ENCODE peak calls at places on chromosomes 2 and 18, in nine cellular contexts. Y, W, R, F, D, L, N, Z and P are unnamed samples.

GRCh38 chr2:165745916-165746315 is 48.1 kb downstream of the GALNT3 start:
- DNase-seq in N (no peak), D (no peak), L (peak), F (no peak), Z (peak), R (peak), W (no peak), Y (no peak), P (no peak)

GRCh38 chr2:33276868-33277503 is 199.5 kb upstream of the RASGRP3 start:
- DNase-seq in W (no peak), Z (no peak), F (no peak), Y (no peak), D (no peak), L (no peak), N (no peak), R (no peak), P (no peak)

GRCh38 chr2:74625658-74626425 is 22.3 kb downstream of the M1AP start:
- DNase-seq in W (no peak), L (no peak), Z (peak), D (no peak), F (no peak), R (no peak), Y (no peak), N (peak), P (no peak)

GRCh38 chr2:10378189-10378588 is 69.9 kb downstream of the ODC1 start:
- DNase-seq in R (no peak), F (no peak), D (no peak), W (no peak), N (no peak), Y (peak), Z (no peak), L (no peak), P (no peak)

GRCh38 chr2:207066784-207067460 is 98.8 kb downstream of the KLF7 start:
- DNase-seq in R (no peak), F (no peak), Z (peak), D (no peak), N (no peak), W (no peak), L (no peak), Y (no peak), P (no peak)

GRCh38 chr18:28159055-28159454 is 17.9 kb downstream of the CDH2 start:
- DNase-seq in Y (no peak), Z (peak), W (no peak), L (no peak), N (no peak), F (no peak), R (no peak), D (no peak), P (no peak)

GRCh38 chr2:175371378-175371777 is 189.9 kb upstream of the ATP5MC3 start:
- DNase-seq in Z (no peak), Y (no peak), N (no peak), F (no peak), D (no peak), R (no peak), L (no peak), W (no peak), P (no peak)

GRCh38 chr18:23798824-23799223 is 109.6 kb downstream of the LAMA3 start:
- DNase-seq in Z (no peak), L (no peak), F (no peak), N (no peak), D (no peak), W (no peak), Y (no peak), R (no peak), P (no peak)

GRCh38 chr2:200369886-200370285 is 63.4 kb downstream of the SPATS2L start:
- DNase-seq in Y (no peak), F (no peak), W (no peak), N (no peak), R (no peak), Z (no peak), D (no peak), L (no peak), P (no peak)

GRCh38 chr18:51098082-51098481 is 68.1 kb downstream of the SMAD4 start:
- DNase-seq in L (no peak), Z (no peak), Y (no peak), N (no peak), F (no peak), D (no peak), R (no peak), W (no peak), P (no peak)

GRCh38 chr2:96527052-96527964 is 9.2 kb upstream of the ARID5A start:
- DNase-seq in D (no peak), L (no peak), W (peak), F (peak), R (no peak), Y (peak), N (peak), Z (peak), P (no peak)

GRCh38 chr2:190891913-190892312 is 11.3 kb downstream of the GLS start:
- DNase-seq in R (no peak), F (no peak), L (no peak), N (no peak), W (no peak), Z (no peak), Y (no peak), D (no peak), P (no peak)

GRCh38 chr2:89848763-89849162 is 1157.3 kb downstream of the RPIA start:
- DNase-seq in W (no peak), F (no peak), Z (no peak), R (no peak), Y (no peak), D (no peak), L (no peak), N (no peak), P (no peak)

GRCh38 chr2:102619414-102620319 is at the start of gene SLC9A2:
- DNase-seq in R (peak), D (peak), Z (peak), F (peak), L (no peak), N (no peak), W (peak), Y (no peak), P (peak)

GRCh38 chr2:145034511-145034910 is 514.6 kb upstream of the ZEB2 start:
- DNase-seq in L (no peak), Y (no peak), N (no peak), D (no peak), W (no peak), Z (no peak), F (no peak), R (no peak), P (no peak)

GRCh38 chr2:49177194-49177593 is 22.9 kb upstream of the FSHR start:
- DNase-seq in Z (no peak), R (no peak), N (no peak), W (no peak), F (no peak), Y (no peak), D (no peak), L (no peak), P (no peak)

GRCh38 chr2:238945433-238946150 is 97.7 kb downstream of the TWIST2 start:
- DNase-seq in W (peak), D (peak), Z (peak), Y (no peak), N (peak), R (no peak), F (peak), L (no peak), P (peak)

GRCh38 chr2:112784199-112785189 is at the start of gene IL1A:
- DNase-seq in F (peak), N (peak), R (no peak), L (no peak), D (no peak), Y (no peak), Z (peak), W (peak), P (peak)

GRCh38 chr2:239815638-239816035 is 209.5 kb downstream of the NDUFA10 start:
- DNase-seq in W (no peak), D (no peak), F (peak), Y (no peak), Z (no peak), R (no peak), L (no peak), N (no peak), P (no peak)

GRCh38 chr2:188676012-188676405 is 298.2 kb upstream of the COL3A1 start:
- DNase-seq in Z (peak), F (no peak), L (no peak), R (no peak), Y (no peak), N (peak), D (no peak), W (no peak), P (no peak)

GRCh38 chr18:24118750-24119577 is 19.9 kb upstream of the CABYR start:
- DNase-seq in N (peak), L (peak), D (peak), Z (peak), R (peak), W (peak), Y (peak), F (peak), P (peak)

GRCh38 chr2:138029238-138029637 is 65.0 kb downstream of the HNMT start:
- DNase-seq in D (no peak), R (no peak), F (no peak), Y (no peak), Z (peak), W (no peak), L (no peak), N (peak), P (no peak)

GRCh38 chr2:109466674-109467575 is 146.8 kb downstream of the SEPTIN10 start:
- DNase-seq in Z (peak), N (peak), W (no peak), D (no peak), L (no peak), Y (no peak), F (peak), R (no peak), P (no peak)

GRCh38 chr18:24271381-24272331 is 126.0 kb downstream of the OSBPL1A start:
- DNase-seq in W (peak), Y (peak), R (peak), N (peak), F (peak), L (peak), D (peak), Z (peak), P (peak)

GRCh38 chr2:119417898-119418297 is 13.8 kb upstream of the TMEM37 start:
- DNase-seq in F (no peak), Y (no peak), L (no peak), R (no peak), N (no peak), Z (no peak), D (no peak), W (no peak), P (no peak)

DNA sequence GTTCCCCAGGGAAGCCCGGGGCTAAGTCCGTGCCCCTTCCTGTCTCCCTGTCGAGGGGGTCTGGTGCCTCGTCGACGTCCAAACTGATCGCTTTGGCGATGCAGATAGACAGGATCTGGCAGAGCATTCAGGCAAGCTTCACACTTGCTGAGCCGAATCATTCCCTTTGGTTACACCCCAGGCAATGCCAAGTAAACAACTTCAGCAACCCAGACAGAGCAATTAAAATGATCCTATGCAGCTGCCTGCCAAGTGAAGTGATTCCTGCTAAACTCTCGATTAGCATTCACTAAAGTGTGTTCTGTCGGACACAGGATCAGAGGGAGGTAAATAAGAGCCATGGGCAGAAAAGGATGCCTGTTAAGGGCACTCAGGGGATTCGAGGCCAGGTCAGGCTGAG is 108.2 kb upstream of the RAB12 start:
- DNase-seq in R (no peak), Y (no peak), Z (no peak), D (no peak), N (no peak), F (no peak), L (no peak), W (no peak), P (no peak)
- H3K4me3 ChIP-seq in R (no peak), Y (no peak), Z (no peak), D (no peak), N (no peak), F (no peak), L (no peak), W (no peak), P (no peak)

GRCh38 chr2:152611458-152612231 is 105.6 kb downstream of the PRPF40A start:
- DNase-seq in W (no peak), N (peak), L (no peak), Z (peak), R (no peak), D (no peak), Y (peak), F (no peak), P (peak)
- H3K4me3 ChIP-seq in W (no peak), N (no peak), L (no peak), Z (no peak), R (no peak), D (no peak), Y (no peak), F (no peak), P (no peak)

DNA sequence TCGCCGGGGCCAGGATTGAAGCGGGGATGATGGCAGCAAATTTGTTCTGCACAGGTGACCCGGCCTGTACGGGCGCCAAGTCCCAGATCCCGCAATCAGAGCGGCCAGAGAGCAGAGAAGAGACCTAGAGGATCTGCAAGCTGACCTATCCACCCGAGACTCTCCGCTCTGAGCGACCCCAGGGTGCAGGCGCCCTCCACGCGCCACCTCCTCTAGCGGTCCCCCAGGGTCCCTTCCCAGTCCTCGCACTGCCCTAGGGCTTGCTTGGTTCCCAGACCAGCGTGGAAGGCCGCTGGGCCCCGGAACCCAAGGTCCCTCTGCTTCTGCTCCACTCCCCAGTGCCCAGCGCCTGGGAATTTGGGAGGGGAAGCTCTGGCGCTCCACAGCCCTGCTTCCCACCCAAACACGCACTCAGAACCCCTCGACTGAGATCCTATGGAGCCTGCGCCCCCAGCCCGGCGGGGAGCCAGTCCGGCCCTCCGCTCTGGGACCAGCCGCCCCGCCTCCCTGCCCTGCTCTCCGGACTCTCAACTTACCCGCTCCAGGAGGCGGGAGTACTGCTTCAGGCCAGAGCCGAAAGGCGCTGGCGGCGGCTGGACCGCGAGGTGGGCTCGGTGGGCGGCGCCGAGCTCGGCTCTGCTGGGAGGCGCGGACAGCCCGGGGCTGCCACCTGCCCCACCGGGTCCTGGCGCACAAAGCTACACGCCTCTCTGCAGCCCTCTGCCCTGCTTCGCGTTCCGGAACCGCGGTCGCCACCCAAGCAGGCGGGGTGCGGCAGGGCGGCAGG is 3.0 kb upstream of the SIX3 start:
- DNase-seq in L (no peak), D (no peak), Y (no peak), F (peak), Z (peak), W (peak), N (no peak), R (no peak), P (no peak)
- H3K4me3 ChIP-seq in L (peak), D (peak), Y (peak), F (peak), Z (peak), W (peak), N (no peak), R (peak), P (peak)

DNA sequence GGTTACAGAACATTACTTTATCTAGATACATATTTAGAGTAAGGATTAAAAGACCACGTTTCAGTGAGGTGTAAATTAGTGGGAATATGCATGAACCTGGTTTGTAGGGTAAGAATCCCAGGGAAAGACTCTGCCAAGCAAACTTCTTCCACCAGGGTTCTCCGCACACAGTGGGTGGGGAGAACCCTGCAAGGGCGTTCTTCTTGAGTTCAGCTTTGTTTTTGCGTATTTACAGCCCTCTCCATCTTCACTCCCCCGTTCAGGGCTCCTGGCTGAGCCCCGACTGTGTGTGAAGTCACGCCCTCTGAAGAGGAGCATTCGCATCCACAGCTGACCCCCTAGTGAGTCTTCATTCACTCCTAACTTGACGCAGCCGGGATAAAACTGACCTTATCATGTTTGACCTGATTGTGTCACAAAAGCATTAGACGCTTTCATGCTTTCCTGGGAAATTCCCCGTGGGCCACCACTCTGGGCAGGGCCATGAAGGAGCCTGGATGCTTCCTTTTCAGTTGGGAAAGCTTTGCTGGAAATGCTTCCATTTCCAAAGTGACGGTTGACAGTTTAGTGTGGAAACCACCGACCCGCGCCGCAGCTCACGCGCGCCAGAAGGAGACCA is 1.0 kb downstream of the ALKAL2 start:
- DNase-seq in F (peak), L (no peak), Y (no peak), D (no peak), W (peak), N (no peak), Z (no peak), R (no peak), P (no peak)
- H3K4me3 ChIP-seq in F (peak), L (peak), Y (no peak), D (peak), W (peak), N (no peak), Z (no peak), R (no peak), P (peak)

DNA sequence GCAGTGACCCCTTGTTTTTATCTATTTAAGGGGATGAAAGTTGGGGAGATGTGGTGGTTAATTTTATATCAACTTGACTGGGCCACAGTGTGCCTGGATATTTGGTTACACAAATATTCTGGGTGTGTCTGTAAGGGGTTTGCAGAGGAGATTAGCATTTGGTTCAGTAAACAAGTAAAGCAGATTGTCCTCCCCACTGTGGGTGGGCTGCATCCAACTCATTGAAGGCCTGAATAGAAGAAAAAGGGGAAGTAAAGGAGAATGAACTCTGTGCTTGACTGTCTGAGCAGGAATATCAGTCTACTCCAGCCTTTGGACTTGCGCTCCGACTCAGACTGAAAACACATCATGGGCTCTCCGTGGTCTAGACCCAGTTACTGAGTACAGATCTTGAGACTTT is 80.9 kb downstream of the GCA start:
- DNase-seq in Y (no peak), D (no peak), N (no peak), Z (no peak), R (no peak), L (no peak), F (peak), W (peak), P (no peak)
- H3K4me3 ChIP-seq in Y (no peak), D (no peak), N (no peak), Z (no peak), R (no peak), L (no peak), F (no peak), W (no peak), P (no peak)

DNA sequence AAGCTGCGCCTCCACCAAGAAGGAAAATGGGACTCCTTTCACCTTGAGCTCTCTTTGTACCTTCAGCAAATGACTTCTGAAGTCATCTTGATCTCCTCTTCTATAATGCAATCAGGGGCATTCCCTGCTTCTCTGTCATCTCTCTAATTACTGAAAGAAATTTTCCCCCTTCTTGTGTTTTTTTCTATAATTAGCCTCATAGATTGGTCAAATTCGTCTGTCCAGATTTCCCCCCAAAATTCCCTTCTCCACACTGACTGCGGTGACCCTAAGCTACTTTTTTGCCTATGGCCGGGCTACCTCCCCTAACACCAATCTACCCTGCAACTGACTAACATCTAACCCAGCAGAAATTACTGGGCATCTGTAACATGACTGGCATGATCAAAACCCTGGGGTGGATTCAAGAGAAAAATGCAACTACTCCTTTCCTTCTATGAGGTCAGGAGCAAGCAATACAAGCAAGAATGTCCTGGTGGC is 168.6 kb downstream of the BCL2 start:
- DNase-seq in R (no peak), W (no peak), Y (peak), D (no peak), L (no peak), N (no peak), Z (no peak), F (no peak), P (no peak)
- H3K4me3 ChIP-seq in R (no peak), W (no peak), Y (no peak), D (no peak), L (no peak), N (no peak), Z (no peak), F (no peak), P (no peak)

GRCh38 chr2:26849056-26850001 is 1.4 kb downstream of the DPYSL5 start:
- DNase-seq in D (no peak), F (peak), R (no peak), N (no peak), L (no peak), Z (no peak), W (peak), Y (no peak), P (no peak)
- H3K4me3 ChIP-seq in D (peak), F (peak), R (no peak), N (no peak), L (peak), Z (no peak), W (peak), Y (no peak), P (peak)

GRCh38 chr18:13496691-13497281 is 229.6 kb downstream of the FAM210A start:
- DNase-seq in N (no peak), W (no peak), R (no peak), D (no peak), F (no peak), Z (no peak), L (no peak), Y (no peak), P (no peak)
- H3K4me3 ChIP-seq in N (no peak), W (no peak), R (no peak), D (no peak), F (no peak), Z (no peak), L (no peak), Y (no peak), P (no peak)

DNA sequence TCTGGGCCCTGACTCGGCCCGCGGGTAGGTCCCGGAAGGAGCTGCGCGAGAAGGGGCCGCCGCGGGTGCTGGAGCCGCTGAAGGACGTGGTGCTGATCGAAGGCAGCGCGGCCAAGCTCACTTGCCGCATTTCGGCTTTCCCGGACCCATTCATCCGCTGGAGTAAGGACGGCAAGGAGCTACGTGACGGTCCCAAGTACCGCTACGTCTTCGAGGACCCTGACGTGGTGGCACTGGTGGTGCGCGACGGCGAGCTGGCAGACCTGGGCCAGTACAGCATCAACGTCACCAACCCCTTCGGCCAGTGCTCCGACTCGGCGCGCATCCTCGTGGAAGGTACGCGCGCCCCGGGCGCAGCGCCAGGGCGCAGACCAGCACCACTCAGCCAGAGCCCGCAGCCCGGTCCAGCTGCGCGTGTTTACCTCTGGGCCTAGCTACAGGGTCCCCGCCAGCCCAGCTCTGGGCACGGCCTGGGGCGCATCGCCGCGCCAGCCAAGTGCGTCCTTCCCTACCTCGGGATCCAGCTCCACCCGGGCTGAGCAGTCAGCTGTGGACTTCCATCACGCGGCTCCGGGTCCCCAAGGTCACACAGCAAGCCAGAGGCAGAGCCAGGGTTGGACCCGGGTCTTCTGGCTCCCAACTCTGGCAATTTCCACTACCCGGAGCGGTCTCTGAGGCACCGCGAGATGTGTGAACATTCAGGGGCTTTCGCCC is 1.8 kb upstream of the GMPPA start:
- DNase-seq in N (no peak), F (peak), R (no peak), W (peak), Z (no peak), L (no peak), D (peak), Y (no peak), P (peak)
- H3K4me3 ChIP-seq in N (no peak), F (peak), R (peak), W (peak), Z (peak), L (peak), D (peak), Y (no peak), P (no peak)